ENCODE peak calls at places on chromosomes 11 and 22, in five cellular contexts. J is effector CD4-positive, alpha-beta T cell; A is mucosa of descending colon; S is hypothalamus; N is fibroblast of villous mesenchyme. Q is an unnamed sample.

GRCh38 chr22:19228174-19228573 is 49.6 kb upstream of the SLC25A1 start:
- DNase-seq in J (no peak), A (no peak), S (no peak), N (no peak), Q (no peak)

GRCh38 chr22:39725351-39726035 is 154.9 kb downstream of the CACNA1I start:
- DNase-seq in J (no peak), A (no peak), S (no peak), N (no peak), Q (no peak)

GRCh38 chr11:120756931-120757330 is 245.4 kb downstream of the GRIK4 start:
- DNase-seq in J (no peak), A (no peak), S (no peak), N (no peak), Q (no peak)

GRCh38 chr11:73055655-73056354 is 86.3 kb downstream of the FCHSD2 start:
- DNase-seq in J (no peak), A (no peak), S (no peak), N (no peak), Q (no peak)

GRCh38 chr22:28243539-28243938 is 324.5 kb upstream of the PITPNB start:
- DNase-seq in J (no peak), A (no peak), S (no peak), N (peak; percentile 47), Q (peak; percentile 90)

GRCh38 chr11:3140291-3140603 is 24.9 kb downstream of the OSBPL5 start:
- DNase-seq in J (no peak), A (no peak), S (no peak), N (no peak), Q (no peak)

GRCh38 chr11:63563201-63564055 is at the start of gene PLAAT2:
- DNase-seq in J (no peak), A (no peak), S (no peak), N (no peak), Q (no peak)

GRCh38 chr22:44347549-44347948 is 34.8 kb upstream of the SHISAL1 start:
- DNase-seq in J (no peak), A (no peak), S (no peak), N (no peak), Q (no peak)

GRCh38 chr11:110525883-110526282 is 96.1 kb downstream of the FDX1 start:
- DNase-seq in J (no peak), A (peak; percentile 9), S (no peak), N (peak; percentile 63), Q (peak; percentile 92)

GRCh38 chr11:9735236-9735635 is 71.4 kb downstream of the SWAP70 start:
- DNase-seq in J (no peak), A (no peak), S (no peak), N (no peak), Q (no peak)

GRCh38 chr11:5620606-5621521 is 3.9 kb upstream of the TRIM34 start:
- DNase-seq in J (no peak), A (peak; percentile 50), S (no peak), N (peak; percentile 94), Q (peak; percentile 92)

GRCh38 chr11:38448284-38448683 is 1850.2 kb upstream of the RAG2 start:
- DNase-seq in J (no peak), A (no peak), S (no peak), N (no peak), Q (no peak)

GRCh38 chr11:47185305-47186075 is 744 bp downstream of the PACSIN3 start:
- DNase-seq in J (no peak), A (no peak), S (no peak), N (peak; percentile 57), Q (no peak)

GRCh38 chr11:121800704-121801516 is 315.1 kb downstream of the BLID start:
- DNase-seq in J (no peak), A (no peak), S (no peak), N (peak; percentile 19), Q (no peak)

GRCh38 chr11:16043617-16044016 is 312.7 kb downstream of the SOX6 start:
- DNase-seq in J (no peak), A (no peak), S (no peak), N (no peak), Q (no peak)

GRCh38 chr22:47549741-47550340 is 787.4 kb downstream of the TBC1D22A start:
- DNase-seq in J (no peak), A (no peak), S (no peak), N (no peak), Q (no peak)

GRCh38 chr11:13577881-13578280 is 82.1 kb upstream of the PTH start:
- DNase-seq in J (no peak), A (no peak), S (no peak), N (no peak), Q (no peak)

GRCh38 chr11:61266602-61267001 is 25.6 kb downstream of the PGA5 start:
- DNase-seq in J (no peak), A (no peak), S (no peak), N (peak; percentile 12), Q (peak; percentile 26)

GRCh38 chr11:68297812-68298658 is 14.4 kb upstream of the LRP5 start:
- DNase-seq in J (peak; percentile 65), A (peak; percentile 93), S (peak; percentile 42), N (peak; percentile 62), Q (peak; percentile 46)

GRCh38 chr11:16605440-16605970 is 132.9 kb upstream of the C11orf58 start:
- DNase-seq in J (no peak), A (peak; percentile 36), S (no peak), N (peak; percentile 33), Q (peak; percentile 39)

GRCh38 chr11:73140213-73141030 is 1.7 kb downstream of the FCHSD2 start:
- DNase-seq in J (no peak), A (peak; percentile 30), S (no peak), N (peak; percentile 63), Q (peak; percentile 38)

GRCh38 chr11:36361901-36362391 is 65.9 kb downstream of the PRR5L start:
- DNase-seq in J (no peak), A (no peak), S (no peak), N (peak; percentile 88), Q (peak; percentile 87)

GRCh38 chr11:2378527-2379210 is 1.6 kb downstream of the CD81 start:
- DNase-seq in J (no peak), A (no peak), S (no peak), N (peak; percentile 83), Q (no peak)

GRCh38 chr11:118524356-118524755 is 2.9 kb upstream of the TTC36 start:
- DNase-seq in J (no peak), A (no peak), S (no peak), N (no peak), Q (no peak)

GRCh38 chr11:114182471-114182968 is 113.7 kb upstream of the NNMT start:
- DNase-seq in J (no peak), A (no peak), S (no peak), N (no peak), Q (no peak)

GRCh38 chr11:119065369-119065768 is 2.2 kb upstream of the VPS11 start:
- DNase-seq in J (peak; percentile 26), A (peak; percentile 30), S (no peak), N (peak; percentile 47), Q (peak; percentile 38)

Q was measured in amniotic epithelial cell.